ENCODE peak calls at places on chromosomes 3 and 15, in six cellular contexts. W, O, U, I, C and G are unnamed samples.
A peak's percentile ranks its signal among the peaks of the same experiment; 100 is the strongest.

GRCh38 chr3:106119691-106120090 is 250.9 kb upstream of the CBLB start:
- DNase-seq in W (no peak), O (no peak), U (no peak), I (no peak), C (no peak), G (no peak)

GRCh38 chr3:13105851-13106250 is 32.6 kb upstream of the IQSEC1 start:
- DNase-seq in W (no peak), O (no peak), U (no peak), I (peak; percentile 6), C (peak; percentile 20), G (no peak)

GRCh38 chr3:150227839-150228238 is 180.3 kb upstream of the TSC22D2 start:
- DNase-seq in W (peak; percentile 8), O (no peak), U (peak; percentile 64), I (peak; percentile 64), C (peak; percentile 62), G (peak; percentile 92)

GRCh38 chr3:185205865-185206264 is 48.0 kb downstream of the EHHADH start:
- DNase-seq in W (no peak), O (no peak), U (no peak), I (no peak), C (no peak), G (no peak)

GRCh38 chr3:78736863-78737262 is 1030.9 kb downstream of the ROBO1 start:
- DNase-seq in W (no peak), O (no peak), U (no peak), I (no peak), C (no peak), G (peak; percentile 51)

GRCh38 chr15:27864719-27865118 is 234.4 kb downstream of the OCA2 start:
- DNase-seq in W (no peak), O (no peak), U (no peak), I (no peak), C (no peak), G (no peak)

GRCh38 chr15:63414474-63415201 is 33.0 kb upstream of the CA12 start:
- DNase-seq in W (no peak), O (no peak), U (no peak), I (no peak), C (no peak), G (no peak)

GRCh38 chr3:52986938-52987337 is 58.9 kb downstream of the SFMBT1 start:
- DNase-seq in W (no peak), O (no peak), U (no peak), I (no peak), C (no peak), G (peak; percentile 55)

GRCh38 chr15:85941186-85941855 is 138.3 kb upstream of the AGBL1 start:
- DNase-seq in W (no peak), O (no peak), U (no peak), I (no peak), C (no peak), G (no peak)

GRCh38 chr15:88833196-88833595 is 30.0 kb downstream of the ACAN start:
- DNase-seq in W (no peak), O (no peak), U (no peak), I (no peak), C (no peak), G (no peak)